ENCODE peak calls at places on chromosome 19, in eight cellular contexts. Q is esophagus squamous epithelium; B is glutamatergic neuron; N is CD4-positive, alpha-beta T cell; Z is stomach; K is omental fat pad; O is BJ; T is astrocyte. A is an unnamed sample.

GRCh38 chr19:48933382-48933932 is at the start of gene DHDH:
- DNase-seq in K (no peak), O (no peak), Z (peak), Q (no peak), T (peak), B (peak), N (peak), A (peak)

GRCh38 chr19:35380450-35381124 is 9.7 kb downstream of the GPR42 start:
- DNase-seq in T (no peak), O (no peak), B (no peak), Q (no peak), K (no peak), N (no peak), Z (peak), A (no peak)

GRCh38 chr19:31352782-31353651 is 3.8 kb upstream of the TSHZ3 start:
- DNase-seq in T (no peak), K (no peak), B (peak), O (no peak), N (no peak), Z (no peak), Q (no peak), A (no peak)

GRCh38 chr19:32480321-32480720 is 74.8 kb downstream of the DPY19L3 start:
- DNase-seq in K (no peak), Q (no peak), Z (no peak), O (no peak), N (no peak), T (no peak), B (no peak), A (no peak)

GRCh38 chr19:40799558-40800338 is 757 bp downstream of the EGLN2 start:
- DNase-seq in Q (no peak), T (no peak), K (no peak), B (no peak), Z (peak), N (no peak), O (no peak), A (no peak)

GRCh38 chr19:15479391-15480345 is at the start of gene PGLYRP2:
- DNase-seq in N (no peak), K (no peak), T (no peak), Z (peak), B (no peak), Q (no peak), O (no peak), A (peak)

GRCh38 chr19:19657397-19657783 is 6.1 kb downstream of the ATP13A1 start:
- DNase-seq in T (no peak), Q (no peak), B (no peak), K (no peak), N (no peak), O (no peak), Z (no peak), A (no peak)

GRCh38 chr19:55667958-55668357 is 7.1 kb upstream of the EPN1 start:
- DNase-seq in T (no peak), Z (peak), Q (no peak), K (no peak), O (no peak), N (no peak), B (no peak), A (no peak)

GRCh38 chr19:50362656-50363424 is 2.6 kb downstream of the NAPSA start:
- DNase-seq in K (no peak), N (no peak), O (no peak), T (no peak), B (no peak), Z (no peak), Q (no peak), A (no peak)

GRCh38 chr19:29873024-29873800 is 61.4 kb downstream of the CCNE1 start:
- DNase-seq in Z (peak), K (peak), O (no peak), T (no peak), N (peak), Q (no peak), B (peak), A (no peak)

GRCh38 chr19:49333426-49334288 is 1.5 kb upstream of the CD37 start:
- DNase-seq in N (peak), Q (no peak), B (no peak), K (no peak), T (no peak), Z (peak), O (no peak), A (no peak)

GRCh38 chr19:42254083-42254849 is 662 bp downstream of the ERF start:
- DNase-seq in Q (no peak), K (no peak), B (peak), N (peak), T (no peak), O (no peak), Z (peak), A (no peak)

GRCh38 chr19:53813996-53814395 is 10.1 kb downstream of the NLRP12 start:
- DNase-seq in Z (no peak), O (no peak), Q (no peak), K (no peak), B (no peak), T (peak), N (no peak), A (peak)

GRCh38 chr19:16452321-16452720 is 19.4 kb downstream of the EPS15L1 start:
- DNase-seq in O (no peak), K (no peak), Z (no peak), B (no peak), T (no peak), N (no peak), Q (no peak), A (no peak)

GRCh38 chr19:6717036-6717435 is 3.4 kb downstream of the C3 start:
- DNase-seq in Q (no peak), T (no peak), N (no peak), B (peak), K (no peak), O (no peak), Z (no peak), A (no peak)
- TF ChIP-seq CTCF in Q (no peak), T (no peak), N (no peak), B (no peak), K (no peak), O (no peak), Z (no peak), A (no peak)

DNA sequence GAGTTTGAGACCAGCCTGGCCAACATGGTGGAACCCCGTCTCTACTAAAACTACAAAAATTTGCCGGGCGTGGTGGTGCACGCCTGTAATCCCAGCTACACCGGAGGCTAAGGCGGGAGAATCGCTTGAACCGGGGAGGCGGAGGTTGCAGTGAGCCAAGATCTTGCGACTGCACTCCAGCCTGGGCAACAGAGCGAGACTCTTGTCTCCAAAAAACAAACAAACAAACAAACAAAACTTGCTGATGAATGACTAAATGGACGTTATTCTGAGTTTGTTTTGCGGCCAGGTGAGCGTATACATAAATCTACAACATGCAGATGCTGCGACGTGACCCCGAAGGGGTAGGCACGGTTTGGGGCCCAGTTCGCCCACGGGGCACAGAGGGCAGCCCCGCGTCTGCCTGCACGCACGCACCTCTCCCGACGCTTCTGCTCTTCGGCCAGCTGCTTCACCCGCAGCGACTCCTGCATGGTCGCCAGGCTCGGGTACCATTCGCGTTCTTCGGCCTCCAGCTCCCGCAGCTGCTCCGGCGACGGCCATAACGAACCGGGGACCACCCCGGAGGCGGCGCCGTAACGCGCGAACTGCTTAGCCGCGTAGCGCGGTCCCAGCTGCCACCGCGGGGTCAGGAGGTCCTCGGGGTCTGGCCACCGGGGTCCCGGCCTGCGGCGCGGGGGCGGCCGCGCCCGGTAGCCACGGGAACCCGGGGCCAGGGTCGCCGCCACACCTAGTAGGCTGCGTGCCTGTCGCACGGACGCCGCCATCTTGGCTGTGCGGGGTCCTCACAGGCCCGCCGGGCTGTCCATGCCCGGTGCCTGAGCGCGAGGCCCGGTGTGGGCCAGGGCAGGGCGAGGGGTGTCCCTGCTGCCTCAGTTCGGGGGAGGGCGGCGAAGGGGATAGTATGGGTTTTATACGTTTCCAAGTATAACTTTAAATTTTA is at the start of gene GADD45GIP1:
- DNase-seq in B (peak), N (peak), T (peak), O (no peak), K (no peak), Q (no peak), Z (peak), A (peak)
- TF ChIP-seq CTCF in B (no peak), N (no peak), T (no peak), O (no peak), K (no peak), Q (no peak), Z (no peak), A (no peak)

GRCh38 chr19:1529430-1529816 is 5.5 kb downstream of the PLK5 start:
- DNase-seq in O (no peak), B (no peak), N (no peak), K (no peak), Q (no peak), Z (no peak), T (no peak), A (no peak)

GRCh38 chr19:1527650-1528309 is 3.9 kb downstream of the PLK5 start:
- DNase-seq in T (no peak), O (no peak), B (no peak), Q (no peak), K (no peak), N (no peak), Z (no peak), A (no peak)

GRCh38 chr19:1526066-1526778 is 2.3 kb downstream of the PLK5 start:
- DNase-seq in O (no peak), Q (no peak), K (no peak), T (no peak), N (no peak), Z (no peak), B (no peak), A (no peak)

GRCh38 chr19:1526979-1527649 is 3.2 kb downstream of the PLK5 start:
- DNase-seq in B (no peak), O (no peak), T (no peak), N (no peak), Q (no peak), K (no peak), Z (no peak), A (no peak)

GRCh38 chr19:1528596-1529429 is 4.9 kb downstream of the PLK5 start:
- DNase-seq in Q (no peak), K (no peak), B (no peak), T (no peak), O (no peak), N (no peak), Z (no peak), A (no peak)
- TF ChIP-seq CTCF in Q (no peak), K (no peak), B (no peak), T (no peak), O (no peak), N (no peak), Z (no peak), A (no peak)

GRCh38 chr19:11736696-11737095 is 2.0 kb downstream of the ZNF823 start:
- DNase-seq in O (peak), Z (no peak), B (peak), K (no peak), T (no peak), Q (no peak), N (no peak), A (peak)

GRCh38 chr19:11738746-11739620 is at the start of gene ZNF823:
- DNase-seq in T (peak), O (peak), B (peak), Q (peak), K (peak), N (peak), Z (peak), A (peak)

GRCh38 chr19:11735375-11735774 is 3.4 kb downstream of the ZNF823 start:
- DNase-seq in K (no peak), N (no peak), T (no peak), Z (no peak), O (no peak), B (no peak), Q (no peak), A (no peak)

DNA sequence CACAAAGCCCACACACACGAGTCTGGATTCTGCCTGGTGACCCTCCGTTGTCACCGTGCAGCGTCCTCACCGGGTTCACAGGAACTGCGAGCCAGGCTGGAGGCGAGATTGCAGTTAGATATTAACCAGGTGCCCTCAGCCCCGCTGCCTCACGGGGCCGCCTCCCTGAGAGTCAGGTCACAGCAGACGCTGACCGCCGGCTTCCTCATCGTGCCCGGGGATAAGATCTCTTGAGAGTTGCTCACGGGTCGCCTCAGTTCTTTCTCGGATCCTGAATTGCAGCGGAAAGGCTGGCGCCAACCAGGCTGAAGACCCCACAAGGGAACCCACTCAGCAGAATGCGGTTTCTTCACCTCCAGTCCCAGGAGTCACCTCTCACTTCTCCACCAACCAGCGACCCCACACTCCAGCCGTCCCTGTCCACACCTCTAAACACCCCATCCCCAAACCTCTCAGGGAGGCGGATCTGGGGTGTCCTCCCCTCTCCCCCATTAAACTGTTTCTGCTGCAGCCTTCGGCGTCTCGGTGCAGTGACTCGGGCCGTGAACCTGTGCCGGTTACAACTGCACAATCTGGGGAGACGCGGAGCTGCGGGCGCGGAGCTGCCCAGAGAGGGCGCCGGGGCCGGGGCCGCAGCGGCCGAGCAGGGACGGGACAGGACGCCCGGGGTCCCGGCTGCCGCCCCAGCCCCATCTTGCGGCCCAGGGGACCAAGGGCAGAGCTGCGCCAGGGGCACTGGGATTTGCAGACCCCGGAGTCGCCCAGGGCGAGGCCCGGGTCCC is 591 bp downstream of the ZNF823 start:
- DNase-seq in T (no peak), K (peak), Q (no peak), Z (peak), N (peak), B (peak), O (no peak), A (peak)
- TF ChIP-seq CTCF in T (no peak), K (no peak), Q (no peak), Z (no peak), N (no peak), B (no peak), O (peak), A (peak)

GRCh38 chr19:3979289-3979673 is 6.0 kb downstream of the EEF2 start:
- DNase-seq in B (no peak), N (no peak), T (no peak), O (no peak), Q (no peak), K (no peak), Z (no peak), A (no peak)
- TF ChIP-seq CTCF in B (no peak), N (no peak), T (no peak), O (no peak), Q (no peak), K (no peak), Z (no peak), A (no peak)

GRCh38 chr19:44643605-44644390 is at the start of gene PVR:
- DNase-seq in B (peak), N (no peak), Z (peak), T (peak), O (no peak), K (peak), Q (no peak), A (peak)
- TF ChIP-seq CTCF in B (no peak), N (no peak), Z (no peak), T (no peak), O (peak), K (no peak), Q (no peak), A (no peak)